ENCODE peak calls at places on chromosomes 3 and 15, in nine cellular contexts. W is WERI-Rb-1; I is SK-N-SH; N is NT2/D1; D is kidney epithelial cell; Q is CD8-positive, alpha-beta T cell; M is A549; C is cardiac muscle cell; Z is coronary artery. T is an unnamed sample.

GRCh38 chr3:23094890-23095462 is 108.2 kb upstream of the UBE2E2 start:
- DNase-seq in W (no peak), I (no peak), N (no peak), D (peak; percentile 77), Q (no peak), M (peak; percentile 70), C (peak; percentile 60), Z (no peak), T (no peak)

GRCh38 chr3:94063497-94064119 is 747 bp downstream of the NSUN3 start:
- DNase-seq in W (no peak), I (no peak), N (no peak), D (no peak), Q (no peak), M (no peak), C (no peak), Z (no peak), T (no peak)

GRCh38 chr3:147493666-147494065 is 84.5 kb downstream of the ZIC1 start:
- DNase-seq in W (no peak), I (no peak), N (no peak), D (no peak), Q (no peak), M (no peak), C (no peak), Z (no peak), T (no peak)

GRCh38 chr3:103794656-103795055 is 1359.8 kb downstream of the ZPLD1 start:
- DNase-seq in W (peak; percentile 11), I (no peak), N (peak; percentile 18), D (no peak), Q (no peak), M (no peak), C (no peak), Z (no peak), T (no peak)

GRCh38 chr3:5011555-5012256 is 32.5 kb downstream of the BHLHE40 start:
- DNase-seq in W (no peak), I (no peak), N (no peak), D (no peak), Q (peak; percentile 27), M (no peak), C (no peak), Z (no peak), T (peak; percentile 71)

GRCh38 chr3:60809857-60810256 is 441.4 kb downstream of the FHIT start:
- DNase-seq in W (no peak), I (no peak), N (no peak), D (no peak), Q (no peak), M (peak; percentile 1), C (peak; percentile 6), Z (no peak), T (no peak)

GRCh38 chr3:115397433-115397832 is 225.9 kb upstream of the GAP43 start:
- DNase-seq in W (no peak), I (no peak), N (no peak), D (no peak), Q (no peak), M (no peak), C (no peak), Z (no peak), T (no peak)

GRCh38 chr3:155712008-155712407 is 32.9 kb downstream of the PLCH1 start:
- DNase-seq in W (no peak), I (no peak), N (no peak), D (no peak), Q (no peak), M (no peak), C (no peak), Z (no peak), T (no peak)

GRCh38 chr15:25244731-25245585 is 193.9 kb downstream of the UBE3A start:
- DNase-seq in W (peak; percentile 2), I (no peak), N (no peak), D (no peak), Q (no peak), M (no peak), C (no peak), Z (peak; percentile 55), T (peak; percentile 16)

GRCh38 chr3:126490619-126491018 is 14.9 kb upstream of the ZXDC start:
- DNase-seq in W (peak; percentile 71), I (no peak), N (no peak), D (no peak), Q (no peak), M (no peak), C (no peak), Z (no peak), T (peak; percentile 10)

GRCh38 chr15:44735482-44736260 is 657 bp upstream of the TRIM69 start:
- DNase-seq in W (no peak), I (peak; percentile 14), N (no peak), D (no peak), Q (peak; percentile 52), M (no peak), C (peak; percentile 40), Z (no peak), T (no peak)

GRCh38 chr15:58777107-58777506 is 6.0 kb downstream of the MINDY2 start:
- DNase-seq in W (no peak), I (no peak), N (no peak), D (no peak), Q (no peak), M (no peak), C (no peak), Z (no peak), T (no peak)

GRCh38 chr3:185365281-185366211 is 2.6 kb downstream of the MAP3K13 start:
- DNase-seq in W (no peak), I (no peak), N (no peak), D (no peak), Q (no peak), M (no peak), C (no peak), Z (no peak), T (peak; percentile 61)

DNA sequence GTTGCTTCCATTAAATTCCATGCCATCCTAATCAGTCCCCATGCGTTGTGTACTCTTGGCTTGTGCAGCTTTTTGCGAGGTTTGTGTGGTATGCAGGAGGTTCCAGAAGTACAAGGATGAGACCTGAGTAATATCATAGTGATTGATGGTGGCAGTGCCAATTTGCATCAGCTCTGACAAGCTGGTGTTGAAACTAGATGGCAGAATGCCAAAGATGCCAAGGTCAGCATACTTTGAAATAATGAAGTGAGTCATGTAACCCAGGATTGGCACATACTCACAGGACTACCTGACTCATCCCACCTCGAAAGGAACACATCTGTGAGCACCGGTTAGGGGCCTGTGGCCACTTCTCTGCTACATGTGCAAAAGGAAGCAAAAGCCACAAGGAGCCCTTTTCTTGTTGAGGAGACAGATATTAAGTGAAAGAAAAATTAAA is 14.3 kb downstream of the KAT2B start:
- DNase-seq in W (no peak), I (peak; percentile 16), N (no peak), D (peak; percentile 99), Q (peak; percentile 77), M (peak; percentile 94), C (peak; percentile 72), Z (no peak), T (peak; percentile 39)
- H3K4me3 ChIP-seq in W (no peak overlapping the region), I (no peak overlapping the region), N (no peak overlapping the region), D (no peak overlapping the region), Q (no peak overlapping the region), M (no peak overlapping the region), C (no peak overlapping the region), Z (no peak overlapping the region), T (no peak overlapping the region)

GRCh38 chr15:47715856-47716445 is 1.4 kb upstream of the SEMA6D start:
- DNase-seq in W (no peak), I (no peak), N (no peak), D (no peak), Q (no peak), M (no peak), C (peak; percentile 64), Z (no peak), T (no peak)

GRCh38 chr15:47719730-47720129 is 2.4 kb downstream of the SEMA6D start:
- DNase-seq in W (no peak), I (no peak), N (no peak), D (no peak), Q (no peak), M (no peak), C (no peak), Z (no peak), T (no peak)

GRCh38 chr15:47717036-47717611 is at the start of gene SEMA6D:
- DNase-seq in W (peak; percentile 91), I (peak; percentile 93), N (no peak), D (peak; percentile 48), Q (no peak), M (peak; percentile 12), C (peak; percentile 79), Z (peak; percentile 88), T (peak; percentile 48)

GRCh38 chr15:47720555-47720954 is 3.2 kb downstream of the SEMA6D start:
- DNase-seq in W (peak; percentile 29), I (no peak), N (no peak), D (no peak), Q (no peak), M (no peak), C (no peak), Z (no peak), T (no peak)

GRCh38 chr15:47718474-47719440 is 1.5 kb downstream of the SEMA6D start:
- DNase-seq in W (peak; percentile 37), I (peak; percentile 56), N (no peak), D (no peak), Q (no peak), M (no peak), C (peak; percentile 8), Z (no peak), T (peak; percentile 69)
- H3K4me3 ChIP-seq in W (peak overlapping the region; percentile 74), I (peak overlapping the region; percentile 45), N (peak overlapping the region; percentile 55), D (peak overlapping the region; percentile 55), Q (no peak overlapping the region), M (peak overlapping the region; percentile 38), C (peak overlapping the region; percentile 83), Z (peak overlapping the region; percentile 94), T (peak overlapping the region; percentile 56)

GRCh38 chr3:139258276-139258675 is 85.5 kb upstream of the MRPS22 start:
- DNase-seq in W (no peak), I (no peak), N (no peak), D (no peak), Q (no peak), M (no peak), C (no peak), Z (peak; percentile 16), T (no peak)

GRCh38 chr3:139251529-139251928 is 92.3 kb upstream of the MRPS22 start:
- DNase-seq in W (no peak), I (no peak), N (no peak), D (no peak), Q (no peak), M (no peak), C (peak; percentile 71), Z (no peak), T (no peak)

GRCh38 chr3:139248593-139249255 is 95.1 kb upstream of the MRPS22 start:
- DNase-seq in W (no peak), I (no peak), N (no peak), D (no peak), Q (no peak), M (no peak), C (no peak), Z (no peak), T (no peak)

DNA sequence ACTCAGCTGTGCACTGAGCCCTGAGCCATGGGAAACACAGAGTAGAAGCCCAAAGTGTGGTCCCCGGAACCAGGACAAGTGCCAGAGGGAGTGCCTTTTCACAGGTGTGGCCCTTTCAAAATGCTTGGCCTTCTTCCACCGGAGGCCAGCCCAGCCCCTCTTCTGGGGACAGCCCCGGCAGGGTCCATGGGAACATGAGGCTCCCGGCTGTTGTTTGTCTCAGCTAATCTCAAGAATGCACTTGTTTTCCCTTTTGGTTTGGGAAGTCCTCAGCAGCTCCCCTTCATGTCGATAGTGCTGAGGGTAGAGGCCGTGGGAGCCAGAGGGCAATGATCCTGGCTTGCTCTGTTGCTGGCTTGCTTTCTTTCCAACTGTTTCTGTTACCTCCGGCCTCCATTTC is 91.1 kb upstream of the MRPS22 start:
- DNase-seq in W (no peak), I (no peak), N (no peak), D (no peak), Q (no peak), M (no peak), C (no peak), Z (no peak), T (no peak)
- H3K4me3 ChIP-seq in W (no peak overlapping the region), I (no peak overlapping the region), N (no peak overlapping the region), D (no peak overlapping the region), Q (no peak overlapping the region), M (no peak overlapping the region), C (no peak overlapping the region), Z (no peak overlapping the region), T (no peak overlapping the region)

GRCh38 chr3:50350213-50350526 is 405 bp downstream of the NPRL2 start:
- DNase-seq in W (no peak), I (no peak), N (no peak), D (no peak), Q (no peak), M (no peak), C (no peak), Z (no peak), T (no peak)
- H3K4me3 ChIP-seq in W (peak overlapping the region; percentile 87), I (peak overlapping the region; percentile 94), N (peak overlapping the region; percentile 100), D (peak overlapping the region; percentile 78), Q (peak overlapping the region; percentile 79), M (peak overlapping the region; percentile 76), C (peak overlapping the region; percentile 89), Z (peak overlapping the region; percentile 73), T (peak overlapping the region; percentile 78)